ENCODE peak calls at places on chromosomes 13 and 19, in eight cellular contexts. U is NCI-H2081, I is uterus, L is bronchial epithelial cell, Y is GOT3, J is IMR-90, D is left cardiac atrium, A is GM18507. R is an unnamed sample.

GRCh38 chr13:60448907-60449510 is 52.0 kb downstream of the TDRD3 start:
- DNase-seq in D (no peak), A (no peak), J (peak; percentile 68), L (peak; percentile 63), Y (no peak), U (peak; percentile 20), I (no peak), R (peak; percentile 23)

GRCh38 chr19:6849876-6850275 is 37.5 kb upstream of the ADGRE1 start:
- DNase-seq in U (no peak), L (no peak), Y (no peak), I (no peak), J (no peak), A (no peak), D (no peak), R (no peak)

GRCh38 chr19:6204866-6205723 is 69.6 kb downstream of the ACSBG2 start:
- DNase-seq in J (no peak), I (no peak), D (no peak), A (no peak), L (no peak), Y (no peak), U (no peak), R (no peak)

GRCh38 chr19:17117250-17117789 is 41.7 kb downstream of the MYO9B start:
- DNase-seq in A (no peak), J (no peak), D (no peak), L (no peak), I (no peak), Y (no peak), U (no peak), R (no peak)

GRCh38 chr13:61466280-61466679 is 50.6 kb upstream of the PCDH20 start:
- DNase-seq in D (no peak), A (no peak), Y (no peak), I (no peak), J (no peak), U (no peak), L (peak; percentile 3), R (peak; percentile 2)

GRCh38 chr19:4337906-4338440 is 654 bp downstream of the STAP2 start:
- DNase-seq in I (no peak), J (no peak), A (no peak), D (no peak), L (no peak), U (no peak), Y (no peak), R (no peak)

GRCh38 chr19:30160426-30160825 is 211.8 kb upstream of the ZNF536 start:
- DNase-seq in A (no peak), I (no peak), Y (no peak), L (no peak), D (no peak), J (no peak), U (no peak), R (no peak)

GRCh38 chr19:45179063-45179847 is 671 bp downstream of the BLOC1S3 start:
- DNase-seq in L (no peak), I (no peak), D (peak; percentile 62), U (no peak), J (peak; percentile 17), Y (no peak), A (no peak), R (no peak)

GRCh38 chr19:17775245-17775927 is 19.6 kb upstream of the B3GNT3 start:
- DNase-seq in L (no peak), D (no peak), J (peak; percentile 19), A (no peak), U (no peak), Y (no peak), I (no peak), R (peak; percentile 53)

GRCh38 chr13:93932901-93933300 is 546.6 kb downstream of the DCT start:
- DNase-seq in D (no peak), J (no peak), Y (no peak), A (no peak), I (no peak), U (no peak), L (no peak), R (no peak)

GRCh38 chr19:56765107-56765506 is 75.4 kb downstream of the PEG3 start:
- DNase-seq in I (peak; percentile 65), A (no peak), L (no peak), Y (no peak), U (no peak), J (no peak), D (peak; percentile 78), R (no peak)

GRCh38 chr19:11699931-11700794 is 38.6 kb downstream of the ZNF823 start:
- DNase-seq in J (peak; percentile 42), I (no peak), D (no peak), U (peak; percentile 18), A (no peak), Y (no peak), L (peak; percentile 35), R (peak; percentile 14)

GRCh38 chr13:43865892-43866291 is 13.6 kb downstream of the CCDC122 start:
- DNase-seq in D (no peak), L (peak; percentile 89), I (no peak), Y (no peak), A (no peak), J (peak; percentile 87), U (no peak), R (peak; percentile 35)

GRCh38 chr19:33376423-33376822 is 2.9 kb downstream of the CEBPG start:
- DNase-seq in A (no peak), Y (peak; percentile 10), D (peak; percentile 92), J (peak; percentile 87), L (peak; percentile 90), I (peak; percentile 85), U (no peak), R (peak; percentile 81)

GRCh38 chr13:41294914-41295313 is 16.2 kb upstream of the NAA16 start:
- DNase-seq in A (no peak), L (no peak), U (no peak), D (no peak), J (no peak), Y (no peak), I (no peak), R (no peak)

GRCh38 chr13:36718686-36719085 is 44.9 kb downstream of the SERTM1 start:
- DNase-seq in A (no peak), L (no peak), D (no peak), I (no peak), J (no peak), Y (no peak), U (no peak), R (no peak)

GRCh38 chr13:57418067-57418677 is 213.4 kb upstream of the PCDH17 start:
- DNase-seq in L (no peak), Y (no peak), I (no peak), D (no peak), J (no peak), A (no peak), U (no peak), R (no peak)

GRCh38 chr13:93535256-93535655 is 308.6 kb downstream of the GPC6 start:
- DNase-seq in D (no peak), A (no peak), Y (no peak), I (no peak), L (peak; percentile 42), J (peak; percentile 76), U (no peak), R (no peak)

GRCh38 chr19:5080030-5080644 is 111.2 kb downstream of the KDM4B start:
- DNase-seq in I (no peak), J (no peak), D (no peak), L (no peak), Y (no peak), A (no peak), U (no peak), R (no peak)

GRCh38 chr13:95233026-95233635 is 68.1 kb downstream of the ABCC4 start:
- DNase-seq in U (no peak), Y (no peak), A (no peak), D (no peak), J (no peak), L (no peak), I (no peak), R (no peak)

GRCh38 chr19:38512277-38512676 is 78.8 kb downstream of the RYR1 start:
- DNase-seq in I (no peak), D (no peak), J (no peak), L (no peak), A (no peak), Y (no peak), U (no peak), R (no peak)

GRCh38 chr19:32202244-32202643 is 143.2 kb upstream of the ZNF507 start:
- DNase-seq in Y (no peak), J (no peak), D (no peak), U (no peak), I (no peak), L (no peak), A (no peak), R (no peak)

GRCh38 chr13:47794963-47795362 is 206.1 kb downstream of the SUCLA2 start:
- DNase-seq in U (no peak), A (no peak), Y (no peak), J (peak; percentile 2), D (no peak), L (no peak), I (no peak), R (peak; percentile 4)

GRCh38 chr19:18098891-18099622 is 1.5 kb downstream of the MAST3 start:
- DNase-seq in U (no peak), L (no peak), Y (no peak), A (no peak), J (no peak), D (no peak), I (no peak), R (no peak)

GRCh38 chr19:10290876-10291553 is 1.3 kb downstream of the ICAM5 start:
- DNase-seq in J (peak; percentile 54), D (peak; percentile 73), Y (no peak), I (peak; percentile 36), A (no peak), L (peak; percentile 36), U (no peak), R (no peak)

GRCh38 chr19:41426952-41427646 is at the start of gene B3GNT8:
- DNase-seq in L (peak; percentile 82), D (peak; percentile 87), Y (no peak), U (no peak), J (peak; percentile 34), I (peak; percentile 84), A (no peak), R (no peak)

GRCh38 chr19:1744822-1745563 is 8.3 kb upstream of the ONECUT3 start:
- DNase-seq in I (no peak), Y (no peak), J (no peak), L (no peak), D (no peak), U (no peak), A (no peak), R (no peak)

GRCh38 chr13:75135325-75135825 is 346.6 kb downstream of the TBC1D4 start:
- DNase-seq in J (peak; percentile 93), U (no peak), Y (no peak), L (peak; percentile 84), I (no peak), A (no peak), D (no peak), R (peak; percentile 64)

GRCh38 chr19:2751438-2751830 is 11.6 kb upstream of the SLC39A3 start:
- DNase-seq in L (no peak), Y (no peak), A (no peak), I (no peak), U (no peak), D (no peak), J (no peak), R (no peak)

GRCh38 chr13:95745289-95745688 is 68.3 kb downstream of the DNAJC3 start:
- DNase-seq in L (no peak), U (no peak), Y (no peak), J (no peak), A (no peak), I (no peak), D (no peak), R (no peak)

GRCh38 chr13:98273067-98273823 is 96.2 kb upstream of the RNF113B start:
- DNase-seq in I (no peak), U (no peak), J (no peak), D (no peak), Y (no peak), A (no peak), L (no peak), R (no peak)